ENCODE peak calls at places on chromosomes 2 and 18, in nine cellular contexts. H, C, L, R, P, K, J, U and Z are unnamed samples.

GRCh38 chr2:16228951-16229350 is 288.6 kb downstream of the MYCN start:
- DNase-seq in H (no peak), U (no peak), J (no peak), P (no peak), R (no peak), L (no peak), K (no peak), C (no peak), Z (no peak)

GRCh38 chr2:157936464-157936863 is 60.3 kb upstream of the ACVR1 start:
- DNase-seq in U (no peak), K (no peak), R (no peak), C (no peak), J (no peak), L (no peak), H (no peak), P (peak), Z (no peak)

GRCh38 chr2:86037141-86037794 is 68.4 kb downstream of the POLR1A start:
- DNase-seq in U (peak), J (peak), K (peak), C (peak), P (no peak), H (peak), R (no peak), L (no peak), Z (no peak)

GRCh38 chr2:183037660-183038340 is 457 bp downstream of the NCKAP1 start:
- DNase-seq in U (peak), H (no peak), R (no peak), P (peak), L (no peak), K (peak), C (no peak), J (peak), Z (no peak)

GRCh38 chr2:130841741-130842365 is 5.1 kb downstream of the ARHGEF4 start:
- DNase-seq in K (no peak), R (no peak), L (no peak), U (no peak), H (no peak), P (no peak), C (no peak), J (no peak), Z (no peak)

GRCh38 chr18:51523671-51524070 is 326.2 kb upstream of the MEX3C start:
- DNase-seq in P (no peak), J (no peak), U (no peak), R (no peak), C (no peak), K (no peak), L (no peak), H (no peak), Z (no peak)

GRCh38 chr2:15811367-15811766 is 129.0 kb upstream of the MYCN start:
- DNase-seq in L (no peak), U (no peak), H (no peak), P (no peak), C (no peak), J (no peak), R (peak), K (no peak), Z (no peak)

GRCh38 chr2:55885129-55885943 is 38.2 kb downstream of the EFEMP1 start:
- DNase-seq in J (no peak), P (peak), R (peak), L (no peak), H (peak), C (no peak), K (no peak), U (no peak), Z (no peak)

GRCh38 chr2:69489793-69490192 is 52.6 kb upstream of the NFU1 start:
- DNase-seq in P (no peak), K (no peak), U (no peak), L (no peak), C (no peak), H (peak), J (no peak), R (no peak), Z (no peak)

GRCh38 chr2:127410871-127411396 is 7.3 kb upstream of the PROC start:
- DNase-seq in J (no peak), L (no peak), C (no peak), R (peak), U (peak), H (peak), P (peak), K (no peak), Z (no peak)

GRCh38 chr18:79260023-79260422 is 135.7 kb upstream of the NFATC1 start:
- DNase-seq in K (no peak), R (no peak), U (no peak), L (no peak), P (no peak), C (no peak), H (no peak), J (no peak), Z (no peak)

GRCh38 chr2:227150222-227150936 is 13.6 kb downstream of the COL4A4 start:
- DNase-seq in L (no peak), H (no peak), C (no peak), P (no peak), K (no peak), U (no peak), J (no peak), R (no peak), Z (no peak)

GRCh38 chr2:218318241-218318640 is 25.9 kb upstream of the TMBIM1 start:
- DNase-seq in K (no peak), H (no peak), J (no peak), P (no peak), R (no peak), U (no peak), L (no peak), C (no peak), Z (no peak)

GRCh38 chr18:23186781-23187180 is 51.5 kb downstream of the CABLES1 start:
- DNase-seq in U (no peak), H (no peak), K (no peak), L (no peak), R (no peak), C (no peak), J (no peak), P (no peak), Z (no peak)

GRCh38 chr18:63376493-63377053 is 9.6 kb upstream of the KDSR start:
- DNase-seq in K (no peak), U (no peak), C (no peak), H (peak), P (no peak), R (no peak), J (no peak), L (no peak), Z (no peak)

GRCh38 chr2:149313512-149313972 is 16.8 kb upstream of the LYPD6 start:
- DNase-seq in H (no peak), R (peak), J (no peak), L (peak), C (peak), U (no peak), P (peak), K (peak), Z (no peak)

GRCh38 chr18:76564117-76564516 is 69.1 kb upstream of the ZNF516 start:
- DNase-seq in U (no peak), P (peak), R (peak), L (no peak), J (no peak), C (no peak), H (no peak), K (no peak), Z (no peak)

GRCh38 chr2:10329584-10329879 is 26.8 kb downstream of the HPCAL1 start:
- DNase-seq in P (no peak), L (no peak), J (no peak), R (no peak), H (no peak), U (no peak), C (no peak), K (no peak), Z (no peak)

GRCh38 chr18:46337206-46337710 is 233.1 kb downstream of the HAUS1 start:
- DNase-seq in P (no peak), C (peak), L (no peak), J (no peak), R (no peak), K (no peak), H (no peak), U (no peak), Z (no peak)

GRCh38 chr2:234996467-234997270 is 44.9 kb downstream of the SH3BP4 start:
- DNase-seq in J (no peak), U (no peak), P (peak), K (no peak), R (peak), C (no peak), L (no peak), H (peak), Z (no peak)

GRCh38 chr2:85935746-85936208 is 47.0 kb upstream of the ST3GAL5 start:
- DNase-seq in K (no peak), H (no peak), U (no peak), R (no peak), C (no peak), J (no peak), L (no peak), P (peak), Z (no peak)

GRCh38 chr2:195319112-195319460 is 337.9 kb upstream of the SLC39A10 start:
- DNase-seq in L (no peak), U (no peak), R (peak), C (no peak), H (peak), P (peak), K (no peak), J (no peak), Z (no peak)

GRCh38 chr2:191486584-191487320 is 191.2 kb upstream of the NABP1 start:
- DNase-seq in L (no peak), P (peak), J (peak), R (peak), H (peak), K (no peak), U (no peak), C (no peak), Z (no peak)

GRCh38 chr2:69830045-69830905 is 815 bp downstream of the GMCL1 start:
- DNase-seq in R (peak), K (peak), C (no peak), L (no peak), H (no peak), U (no peak), J (peak), P (peak), Z (no peak)

GRCh38 chr18:70380915-70381896 is 92.4 kb downstream of the SOCS6 start:
- DNase-seq in J (no peak), C (peak), H (no peak), R (no peak), U (no peak), K (peak), P (no peak), L (peak), Z (no peak)

GRCh38 chr2:240624011-240624949 is 1.0 kb upstream of the GPR35 start:
- DNase-seq in K (no peak), P (no peak), R (no peak), C (no peak), H (no peak), U (no peak), L (no peak), J (no peak), Z (peak)

GRCh38 chr18:57807336-57808117 is 4.4 kb upstream of the ATP8B1 start:
- DNase-seq in K (no peak), C (no peak), P (peak), J (no peak), U (no peak), L (no peak), H (no peak), R (no peak), Z (no peak)

GRCh38 chr2:88303865-88304264 is 133.7 kb downstream of the THNSL2 start:
- DNase-seq in R (no peak), U (no peak), J (no peak), H (no peak), C (no peak), L (no peak), K (no peak), P (no peak), Z (no peak)

GRCh38 chr2:201680743-201681142 is 17.7 kb downstream of the MPP4 start:
- DNase-seq in P (peak), R (peak), C (no peak), U (no peak), H (no peak), K (no peak), J (no peak), L (no peak), Z (no peak)

GRCh38 chr2:9002637-9003365 is 683 bp downstream of the MBOAT2 start:
- DNase-seq in L (no peak), P (peak), J (no peak), H (no peak), K (peak), C (peak), U (no peak), R (no peak), Z (no peak)

GRCh38 chr2:235391964-235392615 is 101.8 kb upstream of the AGAP1 start:
- DNase-seq in K (no peak), L (no peak), U (no peak), R (no peak), P (no peak), H (no peak), J (no peak), C (no peak), Z (no peak)

GRCh38 chr18:62045316-62045715 is 141.5 kb downstream of the PIGN start:
- DNase-seq in L (no peak), J (no peak), R (no peak), C (no peak), P (no peak), K (peak), U (no peak), H (no peak), Z (no peak)

GRCh38 chr2:207484444-207485391 is 45.0 kb upstream of the CREB1 start:
- DNase-seq in K (no peak), U (peak), J (no peak), L (no peak), C (no peak), R (no peak), P (no peak), H (no peak), Z (no peak)

GRCh38 chr18:52499646-52500045 is 159.6 kb downstream of the DCC start:
- DNase-seq in R (no peak), L (no peak), U (no peak), P (peak), C (peak), K (no peak), H (no peak), J (no peak), Z (no peak)

GRCh38 chr18:62987859-62988258 is 272.5 kb downstream of the PHLPP1 start:
- DNase-seq in U (no peak), P (no peak), K (no peak), L (no peak), H (no peak), R (no peak), C (no peak), J (no peak), Z (no peak)

GRCh38 chr18:9055185-9055584 is 47.3 kb upstream of the NDUFV2 start:
- DNase-seq in H (peak), L (no peak), J (no peak), R (peak), K (no peak), C (no peak), P (peak), U (no peak), Z (no peak)